ENCODE peak calls at places on chromosomes 12 and 14, in ten cellular contexts. A, C, W, Q, H, Z, B, I, O and G are unnamed samples.

GRCh38 chr12:96195845-96196451 is 1.8 kb downstream of the ELK3 start:
- DNase-seq in H (no peak), Q (peak; percentile 47), Z (no peak), I (no peak), C (peak; percentile 40), O (no peak), B (no peak), W (no peak), A (no peak), G (no peak)

GRCh38 chr12:54286042-54286931 is 5.8 kb downstream of the HNRNPA1 start:
- DNase-seq in H (no peak), W (no peak), O (no peak), B (no peak), A (no peak), C (no peak), Q (no peak), I (no peak), Z (no peak), G (no peak)

GRCh38 chr12:54933381-54933780 is 51.2 kb downstream of the TESPA1 start:
- DNase-seq in A (no peak), W (no peak), O (no peak), B (no peak), Q (no peak), C (peak; percentile 36), I (no peak), Z (no peak), H (no peak), G (no peak)

GRCh38 chr12:19245656-19246055 is 116.1 kb downstream of the PLEKHA5 start:
- DNase-seq in H (no peak), I (no peak), W (no peak), A (no peak), C (no peak), O (no peak), B (no peak), Z (no peak), Q (no peak), G (no peak)

GRCh38 chr12:49331360-49332222 is 5.4 kb downstream of the C1QL4 start:
- DNase-seq in Z (no peak), C (peak; percentile 72), Q (peak; percentile 39), W (peak; percentile 76), O (peak; percentile 70), A (peak; percentile 44), H (peak; percentile 80), I (peak; percentile 16), B (peak; percentile 59), G (peak; percentile 74)

GRCh38 chr14:56118611-56119181 is 485 bp downstream of the PELI2 start:
- DNase-seq in I (peak; percentile 20), B (peak; percentile 44), A (no peak), C (no peak), Z (no peak), W (peak; percentile 70), O (peak; percentile 40), H (peak; percentile 77), Q (peak; percentile 26), G (peak; percentile 23)

GRCh38 chr14:51552275-51552674 is 99.4 kb upstream of the FRMD6 start:
- DNase-seq in W (no peak), B (no peak), O (no peak), I (no peak), Q (no peak), A (no peak), C (no peak), Z (no peak), H (no peak), G (no peak)

GRCh38 chr12:19757317-19757877 is 318.1 kb downstream of the AEBP2 start:
- DNase-seq in I (no peak), C (no peak), Q (no peak), H (no peak), O (no peak), W (no peak), B (no peak), A (no peak), Z (no peak), G (no peak)

GRCh38 chr12:71742998-71743397 is 11.7 kb upstream of the RAB21 start:
- DNase-seq in W (no peak), B (no peak), Q (no peak), H (no peak), O (no peak), C (no peak), Z (no peak), I (no peak), A (no peak), G (no peak)

GRCh38 chr14:22780105-22780679 is 13.7 kb downstream of the OXA1L start:
- DNase-seq in W (no peak), B (no peak), I (no peak), O (no peak), Q (no peak), C (no peak), A (no peak), Z (no peak), H (no peak), G (no peak)

GRCh38 chr12:3884671-3885070 is 11.5 kb upstream of the PARP11 start:
- DNase-seq in W (no peak), Q (no peak), H (no peak), O (no peak), B (no peak), C (no peak), I (no peak), Z (no peak), A (no peak), G (no peak)

GRCh38 chr14:20657216-20658211 is 16.0 kb upstream of the OR6S1 start:
- DNase-seq in Z (no peak), A (no peak), I (no peak), C (peak; percentile 60), B (no peak), O (no peak), W (no peak), H (no peak), Q (no peak), G (no peak)
- TF ChIP-seq CTCF in Z (no peak), A (no peak), I (no peak), C (no peak), B (no peak), O (no peak), W (no peak), H (peak; percentile 10), Q (no peak), G (no peak)

DNA sequence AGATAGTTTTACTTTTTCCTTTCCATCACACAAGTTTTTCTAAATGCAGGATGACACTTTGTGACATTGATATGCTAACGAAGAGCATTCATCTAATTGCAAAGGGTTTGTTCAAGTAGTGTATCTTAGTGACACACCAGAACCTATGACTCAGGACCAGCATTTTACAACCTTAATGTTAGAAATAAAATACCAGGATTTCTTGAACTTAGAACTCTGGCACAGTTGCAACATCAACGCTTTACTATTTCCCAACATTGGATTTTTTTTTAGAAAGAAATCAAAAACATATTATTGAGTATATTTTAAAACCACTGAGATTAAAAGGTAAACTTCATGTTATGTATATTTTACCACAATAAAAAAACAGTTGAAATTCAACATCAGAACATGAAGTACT is 17.9 kb upstream of the PLEKHG6 start:
- DNase-seq in Z (no peak), O (no peak), W (no peak), B (no peak), A (no peak), H (no peak), I (no peak), Q (no peak), C (no peak), G (no peak)
- TF ChIP-seq CTCF in Z (no peak), O (no peak), W (no peak), B (no peak), A (no peak), H (no peak), I (no peak), Q (no peak), C (no peak), G (no peak)

GRCh38 chr12:109302770-109303169 is 6.3 kb downstream of the FOXN4 start:
- DNase-seq in C (no peak), O (no peak), Q (no peak), Z (no peak), W (no peak), B (no peak), A (no peak), I (no peak), H (no peak), G (no peak)

GRCh38 chr12:109299849-109300248 is 9.2 kb downstream of the FOXN4 start:
- DNase-seq in Z (no peak), Q (no peak), H (no peak), I (no peak), C (no peak), W (no peak), B (no peak), A (no peak), O (no peak), G (no peak)

GRCh38 chr12:109304485-109304884 is 4.6 kb downstream of the FOXN4 start:
- DNase-seq in B (no peak), A (no peak), O (no peak), Z (no peak), Q (no peak), H (no peak), I (peak; percentile 10), C (no peak), W (no peak), G (no peak)

GRCh38 chr12:109301643-109302176 is 7.4 kb downstream of the FOXN4 start:
- DNase-seq in B (no peak), Z (no peak), A (no peak), W (no peak), H (no peak), O (no peak), Q (no peak), I (no peak), C (no peak), G (no peak)

DNA sequence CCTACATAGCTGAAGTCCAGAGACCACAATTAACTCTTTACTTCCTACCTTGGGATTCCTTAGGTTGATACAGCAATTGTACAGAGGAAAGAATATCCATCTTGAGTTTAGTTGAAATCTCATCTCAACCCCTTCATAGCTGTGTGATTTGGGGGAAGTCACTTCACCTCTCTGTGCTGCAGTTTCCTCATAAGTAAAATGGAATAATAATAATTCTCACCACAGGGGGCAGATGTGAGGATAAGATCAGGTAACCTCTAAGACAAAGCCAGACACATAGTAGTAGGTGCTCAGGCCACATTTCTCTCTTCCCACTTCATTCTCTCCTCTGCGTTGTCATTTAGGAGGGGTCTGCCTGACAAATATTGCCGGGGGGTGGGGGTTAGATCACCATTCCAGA is 6.7 kb downstream of the FOXN4 start:
- DNase-seq in A (no peak), I (no peak), Q (no peak), H (no peak), Z (no peak), B (no peak), W (no peak), O (no peak), C (peak; percentile 28), G (no peak)
- TF ChIP-seq CTCF in A (no peak), I (no peak), Q (no peak), H (peak; percentile 9), Z (no peak), B (no peak), W (no peak), O (no peak), C (no peak), G (peak; percentile 30)

DNA sequence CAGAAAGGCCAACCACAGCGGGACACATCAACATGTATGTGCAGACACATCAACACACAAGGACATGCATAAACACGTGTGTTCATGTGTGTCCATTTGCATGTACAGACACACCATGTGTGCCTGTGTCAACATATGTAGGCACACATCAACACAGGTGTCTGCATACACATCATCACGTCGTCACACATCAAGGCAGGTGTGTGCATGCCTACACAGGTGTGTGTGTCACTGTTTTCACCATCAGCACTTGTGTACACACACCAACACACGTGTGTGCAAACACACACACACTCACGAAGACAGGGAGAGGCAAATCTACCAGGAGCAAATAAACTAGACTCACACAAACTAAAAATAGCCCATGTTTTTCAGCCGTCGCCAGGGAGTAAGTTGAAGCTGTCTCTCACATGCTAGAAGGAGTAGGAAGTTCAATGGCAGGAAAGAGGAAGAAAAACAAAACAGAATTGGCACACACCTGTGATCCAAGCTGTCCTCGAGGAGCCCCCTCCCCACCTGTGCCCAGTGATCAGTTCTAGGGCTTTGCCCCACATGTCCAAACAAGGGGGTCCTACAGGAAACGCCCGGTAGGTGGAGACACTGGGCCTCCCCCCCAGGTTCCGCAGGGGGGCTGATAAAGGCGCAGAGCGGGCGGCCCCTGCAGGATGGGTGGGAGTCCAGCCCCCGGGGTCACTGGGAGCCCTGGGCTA is 7.4 kb downstream of the SCARB1 start:
- DNase-seq in A (no peak), Z (no peak), O (no peak), W (no peak), H (no peak), C (no peak), Q (no peak), I (no peak), B (no peak), G (no peak)
- TF ChIP-seq CTCF in A (peak; percentile 11), Z (no peak), O (peak; percentile 50), W (peak; percentile 35), H (peak; percentile 31), C (no peak), Q (no peak), I (peak; percentile 36), B (no peak), G (no peak)